ENCODE peak calls at places on chromosome 10, in nine cellular contexts. R, B, W, O, M, K, J, Z and Q are unnamed samples.
A peak's percentile ranks its signal among the peaks of the same experiment; 100 is the strongest.

GRCh38 chr10:80554050-80554449 is 16.3 kb downstream of the SH2D4B start:
- DNase-seq in R (no peak), O (no peak), Z (no peak), B (no peak), W (no peak), M (no peak), J (no peak), K (no peak), Q (no peak)

GRCh38 chr10:24320373-24320772 is 111.4 kb downstream of the KIAA1217 start:
- DNase-seq in K (no peak), B (no peak), J (no peak), M (no peak), Z (no peak), R (no peak), O (no peak), W (no peak), Q (no peak)

GRCh38 chr10:21926949-21927348 is 76.6 kb downstream of the DNAJC1 start:
- DNase-seq in K (peak; percentile 78), B (no peak), W (no peak), O (no peak), Z (peak; percentile 95), M (peak; percentile 91), R (no peak), J (peak; percentile 97), Q (peak; percentile 86)

GRCh38 chr10:101008823-101009423 is 9.3 kb downstream of the LZTS2 start:
- DNase-seq in R (peak; percentile 78), J (no peak), M (no peak), O (no peak), K (no peak), Z (no peak), B (no peak), W (no peak), Q (no peak)

GRCh38 chr10:78045237-78045636 is 11.6 kb downstream of the RPS24 start:
- DNase-seq in K (no peak), M (no peak), R (no peak), O (peak; percentile 42), W (no peak), B (no peak), Z (no peak), J (no peak), Q (no peak)

GRCh38 chr10:86371691-86372090 is 5.1 kb upstream of the GRID1 start:
- DNase-seq in M (no peak), O (no peak), W (no peak), J (no peak), B (peak; percentile 38), Z (no peak), R (no peak), K (peak; percentile 22), Q (no peak)

GRCh38 chr10:63456437-63457210 is 9.2 kb downstream of the JMJD1C start:
- DNase-seq in Z (peak; percentile 58), K (no peak), B (no peak), O (no peak), R (no peak), W (no peak), J (no peak), M (peak; percentile 63), Q (no peak)

GRCh38 chr10:30769361-30769760 is 139.8 kb upstream of the LYZL2 start:
- DNase-seq in K (no peak), M (no peak), J (no peak), W (no peak), O (no peak), R (no peak), B (no peak), Z (no peak), Q (no peak)

GRCh38 chr10:78576276-78576675 is 492.5 kb upstream of the ZMIZ1 start:
- DNase-seq in R (no peak), K (no peak), J (no peak), B (no peak), W (peak; percentile 33), O (no peak), Z (no peak), M (no peak), Q (no peak)

GRCh38 chr10:34816067-34817002 is 1.2 kb upstream of the PARD3 start:
- DNase-seq in K (no peak), W (no peak), M (no peak), R (no peak), B (peak; percentile 63), J (peak; percentile 12), Z (peak; percentile 42), O (peak; percentile 16), Q (no peak)

GRCh38 chr10:126670886-126671285 is 393 bp upstream of the C10orf90 start:
- DNase-seq in K (no peak), W (no peak), B (no peak), O (no peak), R (peak; percentile 83), Z (no peak), M (no peak), J (no peak), Q (no peak)

GRCh38 chr10:121245799-121246198 is 352.4 kb downstream of the FGFR2 start:
- DNase-seq in K (no peak), M (no peak), R (no peak), O (no peak), Z (peak; percentile 76), W (no peak), B (no peak), J (no peak), Q (no peak)

GRCh38 chr10:113362645-113363091 is 190.2 kb upstream of the HABP2 start:
- DNase-seq in Z (peak; percentile 30), R (no peak), O (no peak), M (peak; percentile 58), J (peak; percentile 42), K (no peak), B (no peak), W (no peak), Q (no peak)

GRCh38 chr10:8577681-8578080 is 523.2 kb downstream of the GATA3 start:
- DNase-seq in Z (no peak), O (peak; percentile 6), R (no peak), W (no peak), J (no peak), K (no peak), M (no peak), B (no peak), Q (no peak)

GRCh38 chr10:100209303-100209702 is 20.1 kb downstream of the CHUK start:
- DNase-seq in R (no peak), M (no peak), B (no peak), Z (no peak), K (peak; percentile 41), O (no peak), W (no peak), J (peak; percentile 70), Q (no peak)

GRCh38 chr10:100670828-100671479 is 74.4 kb upstream of the PAX2 start:
- DNase-seq in O (peak; percentile 78), B (peak; percentile 89), J (no peak), M (no peak), R (no peak), K (peak; percentile 71), W (no peak), Z (no peak), Q (no peak)

GRCh38 chr10:35641430-35642015 is 573 bp downstream of the FZD8 start:
- DNase-seq in R (no peak), W (peak; percentile 29), M (no peak), J (no peak), K (peak; percentile 38), B (no peak), O (peak; percentile 38), Z (peak; percentile 39), Q (no peak)

GRCh38 chr10:121956111-121957061 is 18.6 kb downstream of the NSMCE4A start:
- DNase-seq in Z (peak; percentile 85), J (no peak), W (no peak), K (no peak), B (no peak), R (no peak), M (peak; percentile 65), O (no peak), Q (no peak)

GRCh38 chr10:119323085-119323670 is 115.8 kb downstream of the GRK5 start:
- DNase-seq in M (no peak), B (no peak), R (no peak), O (no peak), W (no peak), Z (no peak), J (no peak), K (no peak), Q (no peak)

GRCh38 chr10:59997807-59998525 is 91.6 kb upstream of the CCDC6 start:
- DNase-seq in O (no peak), B (no peak), J (no peak), K (no peak), R (no peak), M (no peak), W (no peak), Z (no peak), Q (no peak)

GRCh38 chr10:79413196-79413595 is 32.2 kb downstream of the ZCCHC24 start:
- DNase-seq in Z (no peak), W (no peak), R (no peak), K (no peak), B (peak; percentile 80), M (peak; percentile 48), J (no peak), O (peak; percentile 23), Q (no peak)

GRCh38 chr10:69093933-69094332 is 6.0 kb downstream of the SRGN start:
- DNase-seq in W (no peak), O (no peak), B (no peak), R (no peak), J (no peak), Z (peak; percentile 32), K (no peak), M (peak; percentile 34), Q (no peak)

GRCh38 chr10:128848807-128849206 is 618.2 kb upstream of the MGMT start:
- DNase-seq in B (no peak), W (no peak), R (no peak), K (no peak), J (no peak), Z (no peak), O (no peak), M (no peak), Q (no peak)

GRCh38 chr10:68474021-68474420 is 2.2 kb upstream of the DNA2 start:
- DNase-seq in K (no peak), O (no peak), B (no peak), M (no peak), R (no peak), J (no peak), W (no peak), Z (no peak), Q (no peak)

GRCh38 chr10:6145414-6145978 is 56.7 kb downstream of the RBM17 start:
- DNase-seq in J (no peak), Z (no peak), K (no peak), B (peak; percentile 90), M (no peak), R (no peak), O (no peak), W (no peak), Q (no peak)

GRCh38 chr10:1198453-1199344 is 142.5 kb downstream of the WDR37 start:
- DNase-seq in B (no peak), W (peak; percentile 6), O (no peak), R (no peak), K (peak; percentile 4), M (no peak), J (no peak), Z (no peak), Q (no peak)